ENCODE peak calls at places on chromosomes 5 and 9, in seven cellular contexts. X is HFFc6, G is OCI-LY7, C is BJ, Y is A549, P is mucosa of descending colon, M is fibroblast of pulmonary artery. I is an unnamed sample.

GRCh38 chr9:90909225-90909624 is 107.6 kb downstream of the SYK start:
- DNase-seq in X (no peak), G (peak; percentile 51), C (no peak), Y (no peak), P (no peak), M (no peak), I (no peak)

GRCh38 chr5:14185336-14186131 is 42.4 kb downstream of the TRIO start:
- DNase-seq in X (peak; percentile 80), G (no peak), C (no peak), Y (peak; percentile 77), P (no peak), M (peak; percentile 70), I (no peak)

GRCh38 chr5:150209020-150209635 is 19.3 kb downstream of the SLC6A7 start:
- DNase-seq in X (peak; percentile 11), G (no peak), C (no peak), Y (peak; percentile 11), P (peak; percentile 77), M (peak; percentile 23), I (peak; percentile 67)

GRCh38 chr9:134099123-134099761 is 31.4 kb upstream of the BRD3 start:
- DNase-seq in X (peak; percentile 3), G (peak; percentile 67), C (no peak), Y (peak; percentile 64), P (peak; percentile 78), M (peak; percentile 49), I (no peak)

GRCh38 chr5:131536211-131536826 is 98.7 kb downstream of the RAPGEF6 start:
- DNase-seq in X (no peak), G (peak; percentile 72), C (no peak), Y (no peak), P (no peak), M (peak; percentile 52), I (no peak)

GRCh38 chr9:98323051-98323830 is 67.8 kb upstream of the TBC1D2 start:
- DNase-seq in X (no peak), G (no peak), C (no peak), Y (no peak), P (no peak), M (no peak), I (no peak)

GRCh38 chr9:120327322-120327721 is 252.6 kb downstream of the CDK5RAP2 start:
- DNase-seq in X (no peak), G (no peak), C (no peak), Y (no peak), P (no peak), M (no peak), I (no peak)

GRCh38 chr9:114824130-114824529 is 18.3 kb upstream of the TNFSF15 start:
- DNase-seq in X (peak; percentile 34), G (no peak), C (peak; percentile 40), Y (no peak), P (no peak), M (peak; percentile 42), I (peak; percentile 10)

GRCh38 chr5:164202338-164202737 is 696.9 kb downstream of the MAT2B start:
- DNase-seq in X (no peak), G (no peak), C (no peak), Y (no peak), P (no peak), M (peak; percentile 59), I (no peak)

GRCh38 chr9:32294051-32294600 is 90.3 kb upstream of the ACO1 start:
- DNase-seq in X (no peak), G (no peak), C (no peak), Y (no peak), P (no peak), M (no peak), I (no peak)

DNA sequence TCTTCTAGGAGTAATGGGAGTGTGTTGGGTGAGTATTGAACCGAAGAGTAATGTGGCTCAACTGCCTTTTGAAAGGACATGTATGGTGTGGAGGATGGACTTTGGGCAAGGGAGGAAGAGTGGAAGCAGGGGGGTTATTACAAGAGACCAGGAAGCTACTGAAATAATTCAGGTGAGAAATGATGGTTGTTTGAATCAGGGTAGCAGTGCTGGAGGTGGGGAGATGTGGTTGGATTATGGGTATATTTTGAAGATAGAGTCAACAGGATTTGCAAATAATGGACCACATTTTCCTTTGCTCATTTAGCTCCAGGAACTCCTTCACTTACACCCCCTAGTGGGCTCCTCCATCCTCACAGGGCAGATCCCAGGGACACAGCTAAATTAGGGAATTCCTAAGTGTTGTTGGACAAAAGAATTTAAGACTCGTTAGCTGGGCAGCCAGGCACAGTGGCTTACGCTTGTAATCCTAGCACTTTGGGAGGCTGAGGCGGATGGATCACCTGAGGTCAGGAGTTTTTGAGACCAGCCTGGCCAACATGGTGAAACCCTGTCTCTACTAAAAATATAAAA is 1.2 kb upstream of the SLC4A9 start:
- DNase-seq in X (peak; percentile 43), G (no peak), C (no peak), Y (peak; percentile 51), P (no peak), M (peak; percentile 59), I (no peak)
- TF ChIP-seq CTCF in X (peak; percentile 80), G (peak; percentile 33), C (peak; percentile 59), Y (peak; percentile 13), P (no peak), M (peak; percentile 70), I (peak; percentile 70)

DNA sequence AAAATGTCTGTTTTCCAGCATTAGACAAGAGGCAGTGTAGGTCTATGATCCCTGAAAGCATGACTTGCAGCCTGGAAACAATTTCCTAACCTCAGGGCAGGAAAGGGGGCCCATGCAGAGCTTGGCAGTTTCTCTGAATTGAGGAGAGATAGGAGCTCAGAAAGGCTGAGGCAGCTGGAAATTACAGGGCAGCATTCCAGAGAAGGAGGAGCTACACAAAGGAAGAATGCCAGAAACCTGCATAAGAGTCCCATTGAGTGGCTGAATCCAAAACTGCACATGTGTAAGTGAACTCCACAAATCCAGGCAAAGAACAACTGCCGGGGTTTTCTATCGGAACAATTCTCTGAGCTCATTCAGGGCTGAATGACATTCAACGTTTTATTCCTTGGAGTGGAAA is 346.8 kb downstream of the PIK3R1 start:
- DNase-seq in X (peak; percentile 59), G (no peak), C (no peak), Y (no peak), P (peak; percentile 55), M (peak; percentile 97), I (no peak)
- TF ChIP-seq CTCF in X (no peak), G (no peak), C (no peak), Y (no peak), P (no peak), M (no peak), I (no peak)

GRCh38 chr9:18018661-18019060 is 439.8 kb downstream of the SH3GL2 start:
- DNase-seq in X (no peak), G (no peak), C (no peak), Y (no peak), P (peak; percentile 85), M (no peak), I (no peak)

GRCh38 chr9:18020254-18020745 is 441.4 kb downstream of the SH3GL2 start:
- DNase-seq in X (no peak), G (no peak), C (no peak), Y (no peak), P (no peak), M (no peak), I (no peak)

GRCh38 chr9:18014556-18014955 is 435.7 kb downstream of the SH3GL2 start:
- DNase-seq in X (no peak), G (no peak), C (no peak), Y (no peak), P (no peak), M (peak; percentile 10), I (no peak)

GRCh38 chr9:18018241-18018640 is 439.4 kb downstream of the SH3GL2 start:
- DNase-seq in X (no peak), G (no peak), C (no peak), Y (no peak), P (no peak), M (no peak), I (no peak)

DNA sequence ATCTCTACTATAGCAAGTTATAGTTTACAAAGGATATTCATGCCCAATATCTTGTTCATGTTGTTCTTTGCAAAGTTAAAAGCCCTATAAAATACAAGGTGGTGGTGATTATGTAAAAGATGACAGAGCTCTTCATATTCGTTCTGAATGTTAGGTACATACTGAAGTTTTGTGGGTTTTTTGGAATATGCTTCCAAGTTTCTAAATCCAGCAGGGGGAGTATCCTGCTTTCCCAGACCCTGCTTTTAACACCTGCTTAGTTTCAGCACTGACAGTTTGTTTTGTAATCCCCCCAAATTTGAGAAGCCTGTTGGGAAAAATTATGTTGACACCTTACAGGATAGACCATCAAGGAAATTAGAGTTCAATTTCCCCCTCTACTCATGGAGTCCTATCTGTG is 438.3 kb downstream of the SH3GL2 start:
- DNase-seq in X (no peak), G (no peak), C (no peak), Y (no peak), P (no peak), M (no peak), I (no peak)
- TF ChIP-seq CTCF in X (peak; percentile 15), G (no peak), C (no peak), Y (no peak), P (no peak), M (no peak), I (no peak)

GRCh38 chr9:73919712-73920111 is 577.4 kb upstream of the RORB start:
- DNase-seq in X (no peak), G (no peak), C (no peak), Y (no peak), P (no peak), M (no peak), I (no peak)

GRCh38 chr9:73911814-73912213 is 585.3 kb upstream of the RORB start:
- DNase-seq in X (no peak), G (no peak), C (no peak), Y (no peak), P (no peak), M (no peak), I (no peak)

GRCh38 chr9:73916016-73916673 is 581.0 kb upstream of the RORB start:
- DNase-seq in X (no peak), G (no peak), C (no peak), Y (peak; percentile 19), P (no peak), M (peak; percentile 2), I (no peak)
- TF ChIP-seq CTCF in X (no peak), G (no peak), C (no peak), Y (no peak), P (no peak), M (peak; percentile 20), I (no peak)

DNA sequence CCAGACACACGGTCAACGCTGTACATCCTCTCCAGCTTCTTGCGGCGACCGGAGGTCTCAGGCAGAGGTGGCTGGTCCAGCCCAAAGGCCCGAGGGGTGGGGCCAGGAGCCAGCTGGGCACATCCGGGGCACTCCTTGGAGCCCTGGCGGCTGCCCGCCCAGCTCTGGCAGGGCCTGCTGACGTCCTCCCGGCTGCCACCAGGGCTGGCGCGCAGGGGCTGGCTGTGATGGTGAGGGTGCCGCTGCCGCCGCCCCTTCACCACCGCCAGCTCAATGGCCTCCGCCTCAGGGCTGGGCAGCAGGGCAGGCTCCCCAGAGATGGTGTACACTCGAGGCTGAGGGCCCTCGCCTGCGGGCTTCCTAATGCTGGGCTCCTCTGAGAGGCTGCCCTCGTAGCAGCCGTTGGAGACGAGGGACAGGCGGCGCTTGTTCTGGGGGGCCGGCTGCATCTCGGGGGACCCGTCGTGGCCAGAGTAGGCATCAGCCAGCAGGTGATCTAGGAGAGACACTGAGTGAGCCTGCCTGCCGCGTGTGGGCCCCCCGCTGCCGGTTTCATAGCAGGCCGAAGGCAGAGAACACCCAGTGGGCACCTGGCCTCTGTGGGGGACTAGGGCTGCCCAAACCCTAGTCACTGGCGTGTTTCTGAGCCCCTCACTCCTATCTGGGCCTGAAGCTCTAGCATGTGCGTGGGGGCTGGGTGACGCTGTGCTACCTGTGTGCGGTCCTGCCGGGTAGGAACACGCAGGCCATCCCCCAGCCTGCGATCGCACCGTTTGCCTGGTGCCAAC is 1.5 kb downstream of the NSMF start:
- DNase-seq in X (no peak), G (no peak), C (no peak), Y (no peak), P (peak; percentile 31), M (no peak), I (no peak)
- TF ChIP-seq CTCF in X (no peak), G (no peak), C (no peak), Y (no peak), P (no peak), M (no peak), I (no peak)

I was measured in AG09309.